ENCODE peak calls at places on chromosomes 5 and 9, in four cellular contexts. Y is A549, P is GM12878, B is IMR-90. V is an unnamed sample.
A peak's percentile ranks its signal among the peaks of the same experiment; 100 is the strongest.

GRCh38 chr5:53422539-53422938 is 57.9 kb upstream of the FST start:
- DNase-seq in Y (no peak), B (peak; percentile 94), P (no peak), V (no peak)

GRCh38 chr9:75739884-75740611 is 150.4 kb upstream of the PCSK5 start:
- DNase-seq in Y (no peak), P (no peak), B (no peak), V (no peak)

GRCh38 chr5:144315994-144316634 is 145.4 kb downstream of the KCTD16 start:
- DNase-seq in Y (no peak), P (no peak), B (no peak), V (no peak)

GRCh38 chr9:134895849-134896833 is 15.5 kb downstream of the FCN2 start:
- DNase-seq in P (no peak), Y (peak; percentile 76), B (peak; percentile 75), V (no peak)

GRCh38 chr5:137316346-137316736 is 182.8 kb downstream of the SPOCK1 start:
- DNase-seq in B (peak; percentile 25), Y (no peak), P (no peak), V (no peak)

GRCh38 chr5:43007246-43007910 is 32.7 kb downstream of the ANXA2R start:
- DNase-seq in Y (peak; percentile 94), P (no peak), B (peak; percentile 91), V (peak; percentile 98)

GRCh38 chr9:96655198-96655851 is at the start of gene PRXL2C:
- DNase-seq in Y (peak; percentile 77), B (peak; percentile 52), P (no peak), V (peak; percentile 84)

GRCh38 chr5:104815212-104815611 is 1252.6 kb upstream of the NUDT12 start:
- DNase-seq in Y (no peak), P (no peak), B (no peak), V (no peak)

GRCh38 chr9:130260816-130261765 is 4.5 kb upstream of the HMCN2 start:
- DNase-seq in Y (no peak), B (no peak), P (no peak), V (no peak)

GRCh38 chr5:62779010-62779422 is 200.4 kb downstream of the LRRC70 start:
- DNase-seq in Y (peak; percentile 70), B (peak; percentile 60), P (no peak), V (peak; percentile 51)

DNA sequence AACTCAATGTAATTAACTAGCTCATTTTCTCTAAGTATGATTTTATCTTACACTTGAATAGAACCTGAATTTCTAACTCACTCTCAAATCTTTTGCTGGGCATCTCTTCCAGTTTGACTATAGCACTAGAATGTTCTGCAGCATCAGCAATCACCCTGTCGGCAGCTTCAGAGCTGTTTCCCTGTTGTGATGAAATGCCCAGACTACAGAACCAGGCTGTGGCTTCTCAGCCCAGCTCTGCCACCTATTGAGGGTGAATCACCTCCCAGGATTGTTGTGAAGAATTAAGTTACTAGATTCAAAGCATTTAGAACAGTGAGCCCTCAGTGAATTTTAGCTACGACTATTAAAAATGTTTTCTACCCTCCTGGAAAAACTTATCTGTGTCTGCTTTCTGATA is 90.4 kb upstream of the ANKRD55 start:
- DNase-seq in P (no peak), Y (peak; percentile 44), B (peak; percentile 76), V (no peak)
- TF ChIP-seq CTCF in P (no peak), Y (peak; percentile 13), B (no peak), V (no peak)

DNA sequence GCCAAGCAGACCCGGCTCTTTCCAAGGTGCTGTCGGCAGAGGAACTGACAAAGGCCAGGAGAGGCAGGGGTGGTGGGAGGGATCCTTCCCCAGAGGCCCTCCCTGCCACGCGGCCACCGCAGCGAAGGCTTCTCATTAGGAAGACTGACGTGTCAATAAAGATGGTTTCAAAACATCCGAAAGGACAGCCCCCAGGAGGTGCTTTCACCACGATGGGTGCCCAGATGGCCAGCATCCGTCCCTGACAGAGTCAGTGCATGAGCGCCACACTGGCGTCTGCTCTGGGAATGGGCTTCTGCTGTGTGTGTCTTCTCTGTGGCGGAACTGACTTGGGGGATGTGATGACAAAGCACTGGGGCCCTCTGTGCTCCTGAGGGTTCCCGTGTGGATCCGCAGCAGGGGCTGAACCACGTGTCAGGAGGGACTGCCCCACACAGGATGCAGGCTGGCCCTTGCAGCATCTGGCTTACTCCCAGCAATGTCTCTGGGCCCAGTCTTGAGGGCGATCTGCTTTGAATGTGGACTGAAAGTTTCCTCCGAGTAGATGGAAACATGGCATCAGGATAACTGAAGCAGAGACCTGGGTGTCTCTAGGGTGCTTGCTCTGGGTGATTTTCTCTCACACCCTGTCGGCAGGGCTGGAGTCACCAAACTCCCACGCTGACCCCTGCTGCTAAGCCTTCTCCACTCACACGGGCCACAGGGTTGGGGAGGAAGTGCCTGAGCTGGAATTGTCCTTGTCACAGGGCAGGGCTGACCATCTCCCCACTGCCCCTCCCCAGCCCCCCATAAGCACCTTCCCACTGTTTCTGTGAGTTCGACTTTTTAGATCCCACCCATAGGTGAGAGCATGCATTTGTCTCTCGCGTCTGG is 213.2 kb downstream of the FANCC start:
- DNase-seq in Y (no peak), B (no peak), P (no peak), V (no peak)
- TF ChIP-seq ELK1 in Y (no peak), B (no peak), P (no peak), V (no peak)

DNA sequence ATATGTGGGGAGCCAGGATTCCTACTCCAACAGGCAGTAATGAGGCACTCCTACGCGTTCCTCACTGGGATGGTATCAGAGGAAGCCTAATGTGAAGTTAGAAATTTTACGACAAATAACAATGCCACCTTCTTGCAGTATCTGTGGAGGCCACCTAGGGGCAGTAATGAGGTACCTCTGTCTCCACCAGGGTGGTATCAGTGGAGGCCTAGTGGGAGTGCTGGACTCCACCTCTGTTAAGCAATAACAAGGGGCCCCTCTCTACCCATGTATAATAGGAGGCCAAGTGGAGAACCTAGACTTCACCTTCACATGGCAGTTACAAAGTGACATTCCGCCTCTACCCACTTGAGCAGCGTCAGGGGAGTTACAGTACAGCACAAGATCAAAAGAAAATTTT is 147.9 kb downstream of the PLPPR1 start:
- DNase-seq in B (no peak), Y (peak; percentile 9), P (no peak), V (no peak)
- TF ChIP-seq CTCF in B (no peak), Y (no peak), P (no peak), V (peak; percentile 9)

DNA sequence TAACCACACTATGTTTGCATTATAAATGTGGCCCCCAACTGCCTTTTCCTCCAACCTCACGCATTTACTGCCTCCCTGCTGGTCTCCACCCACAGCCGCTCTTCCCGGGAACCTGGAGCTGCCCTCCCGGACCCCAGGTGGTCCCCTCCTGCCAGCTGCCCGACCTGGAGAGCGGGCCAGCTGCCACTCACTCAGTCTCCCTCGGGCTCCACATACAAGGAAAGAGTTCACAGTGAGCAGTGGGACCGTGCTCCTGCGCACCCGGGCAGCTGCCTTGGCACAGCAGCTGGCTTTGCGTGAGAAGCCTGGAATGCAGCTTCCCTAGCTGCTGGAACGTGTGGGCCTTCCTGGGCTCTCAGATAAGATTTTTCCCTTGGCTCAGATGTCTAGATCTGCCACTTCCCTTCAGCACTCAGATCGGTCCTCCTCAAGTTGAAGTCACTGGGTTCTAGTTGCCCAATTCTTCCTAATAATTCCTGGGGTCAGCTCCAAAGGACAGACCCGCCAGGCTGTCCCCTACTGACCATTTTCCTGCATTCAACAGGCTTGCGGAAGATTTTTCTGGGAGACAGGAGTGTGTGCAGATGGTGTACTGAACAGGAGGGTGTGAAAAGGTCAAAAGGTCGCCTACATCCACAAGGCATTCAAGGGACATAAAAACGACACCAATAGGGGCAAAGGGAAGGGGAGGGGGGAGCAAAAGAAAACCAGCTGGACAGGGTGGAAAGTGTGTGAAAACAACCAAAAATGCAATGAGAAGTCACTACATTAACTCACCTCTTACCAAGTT is 69.1 kb downstream of the MYO10 start:
- DNase-seq in B (peak; percentile 72), P (no peak), Y (no peak), V (no peak)
- TF ChIP-seq ELK1 in B (no peak), P (no peak), Y (no peak), V (no peak)

DNA sequence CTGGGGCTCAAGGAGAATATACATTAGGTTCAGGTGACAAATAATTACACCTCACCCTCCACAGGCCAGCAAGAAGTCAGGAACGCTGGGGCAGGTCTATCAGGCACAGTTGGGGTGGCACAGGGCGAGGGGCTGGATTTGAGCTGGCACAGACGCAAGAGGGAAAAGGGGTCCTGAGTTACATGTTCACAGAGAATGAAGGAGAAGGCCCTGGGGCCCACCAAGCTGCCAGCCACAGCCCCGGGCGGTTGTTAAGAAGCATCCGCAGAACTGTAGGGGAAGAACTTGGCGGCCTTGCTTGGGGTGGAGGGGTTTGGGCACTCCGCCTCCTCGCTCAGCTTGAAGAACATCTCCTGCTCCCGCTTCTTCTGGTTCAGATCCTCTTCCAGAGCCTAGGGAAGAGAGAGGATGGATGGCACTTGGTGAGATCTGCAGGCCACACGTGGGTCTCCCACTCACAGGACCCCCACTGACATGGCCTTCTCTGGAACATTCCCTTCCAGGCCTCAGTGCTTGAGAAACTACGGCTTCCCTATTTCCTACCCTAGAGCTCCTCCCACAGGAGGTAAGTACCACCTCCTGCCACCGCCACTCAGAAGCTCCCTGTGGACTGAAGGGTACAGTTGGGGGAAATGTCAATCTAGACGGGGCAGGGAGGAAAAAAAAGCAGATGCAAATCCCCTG is 38.3 kb upstream of the FBXW11 start:
- DNase-seq in B (no peak), P (no peak), Y (no peak), V (no peak)
- TF ChIP-seq CTCF in B (no peak), P (peak; percentile 1), Y (no peak), V (peak; percentile 46)

DNA sequence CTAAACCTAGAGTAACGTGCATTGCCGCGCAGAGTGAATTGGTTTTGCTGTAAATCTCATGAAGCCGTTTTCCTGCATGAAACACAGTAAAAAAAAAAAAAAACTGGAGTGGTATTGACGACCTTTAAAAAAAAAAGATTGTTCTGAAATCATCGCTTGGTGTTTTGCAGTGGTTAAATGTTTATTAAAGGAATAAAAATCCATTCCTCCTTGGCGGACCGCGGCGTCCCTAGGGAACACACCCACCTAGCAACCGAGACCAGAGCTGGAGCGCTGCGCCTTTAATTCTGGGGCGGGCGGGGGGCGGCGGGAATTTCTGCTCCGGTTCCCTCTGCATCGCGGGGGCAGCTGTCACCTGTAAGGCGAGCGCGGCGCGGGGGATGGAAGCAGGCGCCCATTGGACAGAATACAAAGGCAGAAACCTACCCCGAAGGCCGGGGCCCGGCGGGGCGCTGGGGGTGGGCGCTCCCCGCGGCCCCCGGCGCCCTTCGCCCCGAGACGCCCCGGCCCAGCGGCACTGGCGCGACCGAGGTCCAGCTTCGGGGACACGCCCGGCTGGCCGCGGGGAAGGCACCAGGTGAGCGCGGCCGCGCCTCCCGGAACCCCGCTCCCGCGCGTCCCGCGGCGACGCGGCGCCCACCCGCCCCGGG is at the start of gene SOWAHA:
- DNase-seq in B (no peak), P (no peak), Y (no peak), V (no peak)
- TF ChIP-seq ELK1 in B (no peak), P (no peak), Y (no peak), V (no peak)

GRCh38 chr5:146754621-146755020 is 123.9 kb downstream of the PPP2R2B start:
- DNase-seq in B (no peak), P (no peak), Y (no peak), V (no peak)

GRCh38 chr5:146755781-146756180 is 122.8 kb downstream of the PPP2R2B start:
- DNase-seq in B (no peak), P (no peak), Y (no peak), V (no peak)

GRCh38 chr5:146758076-146758475 is 120.5 kb downstream of the PPP2R2B start:
- DNase-seq in B (no peak), P (no peak), Y (no peak), V (no peak)

GRCh38 chr5:146758898-146759297 is 119.7 kb downstream of the PPP2R2B start:
- DNase-seq in P (no peak), Y (no peak), B (no peak), V (no peak)

GRCh38 chr5:146756546-146756945 is 122.0 kb downstream of the PPP2R2B start:
- DNase-seq in P (no peak), B (no peak), Y (no peak), V (no peak)
- TF ChIP-seq CTCF in P (no peak), B (no peak), Y (no peak), V (no peak)

GRCh38 chr5:171549259-171549658 is 129.8 kb downstream of the FGF18 start:
- DNase-seq in P (no peak), B (no peak), Y (no peak), V (no peak)

GRCh38 chr5:171555160-171555559 is 135.7 kb downstream of the FGF18 start:
- DNase-seq in Y (no peak), P (no peak), B (no peak), V (no peak)
- TF ChIP-seq ELK1 in Y (no peak), P (no peak), B (no peak), V (no peak)